ENCODE peak calls at places on chromosome 2, in eight cellular contexts. M is stomach, U is tibial artery, G is MCF 10A, R is mucosa of descending colon, S is AG04450, L is lower lobe of right lung, J is heart left ventricle. Q is an unnamed sample.

GRCh38 chr2:100381240-100381639 is 36.2 kb downstream of the CHST10 start:
- DNase-seq in G (peak; percentile 88), R (no peak), J (peak; percentile 65), S (peak; percentile 48), U (peak; percentile 77), M (peak; percentile 88), L (peak; percentile 73), Q (peak; percentile 58)

GRCh38 chr2:20698916-20699613 is 32.1 kb downstream of the GDF7 start:
- DNase-seq in R (no peak), S (no peak), M (no peak), G (no peak), L (no peak), J (no peak), U (no peak), Q (no peak)

GRCh38 chr2:168171069-168171762 is 76.2 kb downstream of the STK39 start:
- DNase-seq in R (no peak), L (no peak), G (no peak), U (no peak), S (no peak), J (no peak), M (no peak), Q (no peak)

GRCh38 chr2:189658281-189658680 is 3.0 kb upstream of the ASNSD1 start:
- DNase-seq in G (no peak), M (no peak), L (no peak), U (no peak), S (no peak), J (no peak), R (no peak), Q (no peak)

GRCh38 chr2:24768601-24769000 is 24.6 kb downstream of the PTRHD1 start:
- DNase-seq in R (no peak), M (no peak), S (no peak), J (peak; percentile 46), L (no peak), U (peak; percentile 68), G (no peak), Q (no peak)

GRCh38 chr2:213545481-213545880 is 261.2 kb downstream of the SPAG16 start:
- DNase-seq in M (no peak), R (no peak), S (no peak), G (no peak), U (no peak), L (no peak), J (no peak), Q (no peak)

GRCh38 chr2:33848486-33848885 is 249.4 kb upstream of the FAM98A start:
- DNase-seq in L (no peak), S (peak; percentile 13), M (no peak), R (no peak), U (no peak), J (no peak), G (peak; percentile 51), Q (peak; percentile 39)

GRCh38 chr2:226079677-226080076 is 680.2 kb downstream of the NYAP2 start:
- DNase-seq in J (no peak), G (no peak), S (peak; percentile 86), R (no peak), M (no peak), L (no peak), U (no peak), Q (peak; percentile 99)

GRCh38 chr2:229873123-229873581 is 48.7 kb downstream of the TRIP12 start:
- DNase-seq in U (no peak), R (no peak), L (no peak), S (no peak), J (no peak), G (no peak), M (no peak), Q (no peak)

GRCh38 chr2:636649-637405 is 40.4 kb downstream of the TMEM18 start:
- DNase-seq in S (peak; percentile 8), M (peak; percentile 77), J (peak; percentile 42), G (peak; percentile 72), R (peak; percentile 57), U (peak; percentile 82), L (peak; percentile 78), Q (peak; percentile 27)

GRCh38 chr2:23009545-23010149 is 375.3 kb upstream of the KLHL29 start:
- DNase-seq in L (no peak), R (no peak), G (peak; percentile 36), M (no peak), J (peak; percentile 8), S (no peak), U (no peak), Q (peak; percentile 8)

GRCh38 chr2:222548997-222549396 is 106.9 kb downstream of the FARSB start:
- DNase-seq in M (no peak), R (no peak), S (no peak), J (no peak), G (no peak), L (no peak), U (no peak), Q (no peak)

GRCh38 chr2:12510070-12510469 is 206.7 kb upstream of the TRIB2 start:
- DNase-seq in S (no peak), J (no peak), L (no peak), G (no peak), U (no peak), M (no peak), R (no peak), Q (no peak)

GRCh38 chr2:71670430-71670795 is 217.1 kb downstream of the DYSF start:
- DNase-seq in R (no peak), U (no peak), M (no peak), G (no peak), J (no peak), L (no peak), S (no peak), Q (no peak)

GRCh38 chr2:10448646-10449480 is 736 bp upstream of the ODC1 start:
- DNase-seq in J (peak; percentile 90), G (peak; percentile 71), L (peak; percentile 94), U (peak; percentile 93), S (peak; percentile 67), M (peak; percentile 94), R (peak; percentile 96), Q (peak; percentile 79)

GRCh38 chr2:202322435-202322834 is 53.7 kb upstream of the BMPR2 start:
- DNase-seq in J (no peak), L (no peak), R (no peak), M (no peak), S (no peak), G (no peak), U (no peak), Q (no peak)

GRCh38 chr2:216838146-216838545 is 21.7 kb downstream of the TNP1 start:
- DNase-seq in R (no peak), U (peak; percentile 88), J (peak; percentile 58), M (no peak), G (no peak), L (no peak), S (peak; percentile 21), Q (no peak)

GRCh38 chr2:25797607-25798488 is 80.4 kb downstream of the ASXL2 start:
- DNase-seq in M (no peak), J (no peak), U (no peak), G (no peak), R (no peak), S (no peak), L (no peak), Q (no peak)

GRCh38 chr2:143284087-143284675 is 155.0 kb downstream of the ARHGAP15 start:
- DNase-seq in M (no peak), R (no peak), J (no peak), S (no peak), G (peak; percentile 63), L (no peak), U (no peak), Q (peak; percentile 9)

GRCh38 chr2:143279672-143280071 is 150.5 kb downstream of the ARHGAP15 start:
- DNase-seq in R (no peak), U (no peak), G (no peak), M (no peak), S (no peak), J (no peak), L (no peak), Q (no peak)

GRCh38 chr2:143280097-143280757 is 151.0 kb downstream of the ARHGAP15 start:
- DNase-seq in L (no peak), J (no peak), R (no peak), U (no peak), M (no peak), S (no peak), G (no peak), Q (no peak)

GRCh38 chr2:143282684-143283083 is 153.5 kb downstream of the ARHGAP15 start:
- DNase-seq in J (no peak), U (no peak), G (no peak), S (no peak), R (no peak), M (no peak), L (no peak), Q (no peak)
- TF ChIP-seq CTCF in J (no peak), U (no peak), G (no peak), S (peak; percentile 22), R (no peak), M (no peak), L (no peak), Q (peak; percentile 30)

DNA sequence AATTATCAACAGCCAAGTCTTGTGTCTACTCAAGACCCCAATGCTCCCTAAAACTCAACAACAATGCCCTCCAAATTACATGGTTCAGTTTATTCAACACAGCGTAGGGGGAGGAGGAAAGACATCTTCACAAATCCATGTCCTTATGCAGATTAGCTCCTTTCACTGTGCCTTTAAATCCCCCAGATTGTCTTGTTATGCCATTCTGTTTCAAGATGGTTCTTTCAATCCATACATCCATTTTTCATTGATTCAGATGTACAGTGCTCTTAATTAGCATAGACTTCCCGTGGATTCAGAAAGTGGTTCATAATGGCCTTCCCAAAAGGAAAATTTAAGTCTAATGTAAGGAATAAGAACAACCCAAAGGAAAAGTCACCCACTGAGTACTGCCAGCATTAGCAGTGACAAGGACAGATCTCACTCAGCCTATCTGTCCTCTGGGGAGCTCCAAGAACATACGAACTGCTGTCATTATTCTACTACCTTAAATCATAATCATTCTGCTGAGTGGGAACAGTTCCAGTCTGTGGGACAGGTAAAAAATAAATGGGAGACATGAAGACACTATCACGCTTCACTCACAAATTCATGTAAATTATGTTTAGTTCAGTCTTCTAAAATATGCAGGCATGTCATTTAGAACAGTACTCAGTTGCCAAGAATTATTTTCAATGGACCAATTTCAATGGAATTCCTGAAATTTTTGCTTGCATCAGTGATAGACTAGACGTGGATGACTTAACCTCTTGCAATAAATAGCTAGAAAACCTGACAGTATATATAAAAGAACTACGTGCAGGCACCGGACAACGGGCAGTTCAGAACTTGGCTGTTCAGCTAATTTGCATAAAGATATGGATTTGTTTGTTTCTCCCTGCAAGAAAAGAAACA is 58.9 kb upstream of the RNU4ATAC start:
- DNase-seq in R (no peak), U (no peak), S (peak; percentile 36), M (no peak), L (no peak), J (no peak), G (peak; percentile 22), Q (peak; percentile 83)
- TF ChIP-seq CTCF in R (no peak), U (no peak), S (no peak), M (no peak), L (no peak), J (no peak), G (no peak), Q (no peak)

GRCh38 chr2:241836257-241836656 is 22.4 kb downstream of the PDCD1 start:
- DNase-seq in M (no peak), R (no peak), S (no peak), L (no peak), J (no peak), U (no peak), G (no peak), Q (no peak)
- TF ChIP-seq CTCF in M (no peak), R (no peak), S (no peak), L (no peak), J (no peak), U (no peak), G (no peak), Q (no peak)

DNA sequence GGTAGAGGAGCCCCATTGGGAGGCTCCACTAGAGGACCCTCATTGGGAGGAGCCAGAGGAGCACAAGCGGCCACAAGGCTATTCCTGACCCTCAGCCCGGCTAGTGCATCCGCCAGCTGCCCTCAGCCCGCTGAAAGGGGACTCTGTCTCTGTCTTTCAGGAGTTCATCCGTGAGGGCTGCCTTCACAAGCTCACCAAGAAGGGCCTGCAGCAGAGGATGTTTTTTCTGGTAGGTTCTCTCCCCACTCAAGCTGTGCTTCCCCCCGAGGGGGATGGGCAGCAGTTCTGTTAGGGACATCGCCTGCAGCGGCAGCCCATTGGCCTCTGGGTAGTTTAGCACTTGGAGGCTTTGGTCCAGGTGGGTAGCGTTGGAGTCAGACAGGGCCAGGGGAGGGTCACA is 25.1 kb downstream of the STK25 start:
- DNase-seq in U (no peak), L (no peak), R (no peak), S (no peak), J (no peak), G (no peak), M (no peak), Q (no peak)
- TF ChIP-seq CTCF in U (no peak), L (no peak), R (no peak), S (no peak), J (no peak), G (no peak), M (no peak), Q (no peak)

Q was measured in foreskin keratinocyte.